ENCODE peak calls at places on chromosomes 1 and 21, in nine cellular contexts. V, B, L, F, T, G, P, N and Y are unnamed samples.

GRCh38 chr1:154386643-154387352 is 18.3 kb upstream of the IL6R start:
- DNase-seq in V (no peak), B (no peak), L (no peak), F (no peak), T (no peak), G (no peak), P (no peak), N (peak), Y (no peak)

GRCh38 chr1:46790702-46791101 is 8.1 kb upstream of the CYP4B1 start:
- DNase-seq in V (no peak), B (no peak), L (no peak), F (no peak), T (no peak), G (no peak), P (no peak), N (no peak), Y (no peak)

GRCh38 chr1:179867493-179868330 is 9.9 kb downstream of the TOR1AIP2 start:
- DNase-seq in V (peak), B (peak), L (no peak), F (peak), T (peak), G (peak), P (peak), N (no peak), Y (peak)

GRCh38 chr1:53089478-53090226 is 27.6 kb downstream of the PODN start:
- DNase-seq in V (no peak), B (no peak), L (no peak), F (no peak), T (peak), G (no peak), P (no peak), N (no peak), Y (no peak)

GRCh38 chr1:23910144-23910543 is 3.0 kb downstream of the CNR2 start:
- DNase-seq in V (no peak), B (no peak), L (no peak), F (no peak), T (no peak), G (no peak), P (no peak), N (no peak), Y (no peak)

GRCh38 chr1:230650300-230650699 is 8.0 kb downstream of the COG2 start:
- DNase-seq in V (no peak), B (no peak), L (no peak), F (no peak), T (no peak), G (no peak), P (no peak), N (no peak), Y (no peak)

GRCh38 chr1:115912116-115912515 is 64.2 kb upstream of the SLC22A15 start:
- DNase-seq in V (no peak), B (no peak), L (no peak), F (no peak), T (no peak), G (no peak), P (no peak), N (no peak), Y (peak)

GRCh38 chr1:68347415-68347814 is 102.3 kb downstream of the RPE65 start:
- DNase-seq in V (no peak), B (no peak), L (no peak), F (peak), T (no peak), G (no peak), P (no peak), N (peak), Y (no peak)

GRCh38 chr1:165871311-165872067 is 44.1 kb downstream of the UCK2 start:
- DNase-seq in V (peak), B (peak), L (peak), F (no peak), T (peak), G (peak), P (no peak), N (no peak), Y (no peak)

GRCh38 chr1:48853006-48853405 is 76.3 kb upstream of the BEND5 start:
- DNase-seq in V (no peak), B (no peak), L (no peak), F (no peak), T (peak), G (peak), P (no peak), N (no peak), Y (no peak)

GRCh38 chr1:173411835-173412742 is 65.0 kb upstream of the PRDX6 start:
- DNase-seq in V (no peak), B (no peak), L (no peak), F (no peak), T (peak), G (no peak), P (no peak), N (no peak), Y (no peak)

GRCh38 chr1:245051349-245052221 is 103.2 kb upstream of the KIF26B start:
- DNase-seq in V (no peak), B (no peak), L (no peak), F (peak), T (peak), G (no peak), P (no peak), N (no peak), Y (no peak)

GRCh38 chr1:234396092-234396491 is 22.8 kb downstream of the COA6 start:
- DNase-seq in V (no peak), B (no peak), L (no peak), F (no peak), T (no peak), G (no peak), P (no peak), N (no peak), Y (no peak)

GRCh38 chr21:42763578-42764442 is 110.4 kb downstream of the PDE9A start:
- DNase-seq in V (no peak), B (no peak), L (no peak), F (no peak), T (no peak), G (no peak), P (no peak), N (no peak), Y (peak)

GRCh38 chr1:25123551-25123950 is 108.8 kb downstream of the SYF2 start:
- DNase-seq in V (no peak), B (no peak), L (peak), F (no peak), T (no peak), G (no peak), P (no peak), N (no peak), Y (no peak)

GRCh38 chr1:177871633-177872562 is 98.0 kb downstream of the SEC16B start:
- DNase-seq in V (peak), B (no peak), L (no peak), F (no peak), T (no peak), G (no peak), P (peak), N (no peak), Y (peak)

GRCh38 chr21:44763451-44764318 is 37.9 kb downstream of the UBE2G2 start:
- DNase-seq in V (no peak), B (no peak), L (no peak), F (no peak), T (no peak), G (no peak), P (no peak), N (no peak), Y (no peak)

GRCh38 chr1:207823531-207823879 is 71.7 kb downstream of the CD46 start:
- DNase-seq in V (no peak), B (no peak), L (no peak), F (no peak), T (no peak), G (no peak), P (no peak), N (no peak), Y (no peak)

GRCh38 chr1:247482747-247483146 is 24.8 kb upstream of the OR2B11 start:
- DNase-seq in V (no peak), B (peak), L (no peak), F (no peak), T (no peak), G (peak), P (no peak), N (no peak), Y (no peak)

GRCh38 chr1:27137022-27137542 is 17.8 kb downstream of the SLC9A1 start:
- DNase-seq in V (no peak), B (no peak), L (no peak), F (peak), T (peak), G (no peak), P (no peak), N (peak), Y (no peak)

GRCh38 chr1:47558601-47559593 is 121.1 kb downstream of the FOXD2 start:
- DNase-seq in V (peak), B (no peak), L (no peak), F (no peak), T (no peak), G (no peak), P (no peak), N (no peak), Y (peak)

GRCh38 chr1:228364706-228365213 is 41.9 kb downstream of the TRIM11 start:
- DNase-seq in V (no peak), B (no peak), L (no peak), F (peak), T (no peak), G (no peak), P (no peak), N (peak), Y (no peak)

GRCh38 chr1:107661142-107661541 is 303.8 kb downstream of the VAV3 start:
- DNase-seq in V (no peak), B (no peak), L (no peak), F (no peak), T (no peak), G (no peak), P (no peak), N (no peak), Y (no peak)

GRCh38 chr1:222844108-222844779 is 29.4 kb downstream of the DISP1 start:
- DNase-seq in V (no peak), B (no peak), L (no peak), F (no peak), T (peak), G (no peak), P (no peak), N (no peak), Y (no peak)

GRCh38 chr1:183318433-183318832 is 99.7 kb downstream of the NMNAT2 start:
- DNase-seq in V (no peak), B (peak), L (no peak), F (peak), T (peak), G (peak), P (peak), N (peak), Y (no peak)

GRCh38 chr1:116375884-116376733 is 3.1 kb downstream of the ATP1A1 start:
- DNase-seq in V (no peak), B (peak), L (peak), F (peak), T (peak), G (peak), P (peak), N (peak), Y (no peak)

GRCh38 chr1:15735304-15736034 is 589 bp upstream of the SLC25A34 start:
- DNase-seq in V (no peak), B (no peak), L (no peak), F (no peak), T (no peak), G (no peak), P (no peak), N (no peak), Y (no peak)

GRCh38 chr1:39845569-39846566 is 37.4 kb downstream of the TRIT1 start:
- DNase-seq in V (peak), B (peak), L (no peak), F (peak), T (peak), G (peak), P (no peak), N (peak), Y (peak)

GRCh38 chr1:53332833-53333232 is 5.0 kb upstream of the LRP8 start:
- DNase-seq in V (no peak), B (no peak), L (no peak), F (no peak), T (no peak), G (no peak), P (no peak), N (peak), Y (no peak)